ENCODE peak calls at places on chromosomes 2 and 18, in six cellular contexts. One of them, this sample, is unnamed.

GRCh38 chr18:30971338-30971956 is 71.1 kb downstream of the DSC3 start:
- DNase-seq in GM12891: no peak
- DNase-seq in H1: no peak
- DNase-seq in GM12878: no peak
- DNase-seq in HepG2: peak
- DNase-seq in K562: peak
- DNase-seq in this sample: no peak

GRCh38 chr18:36352384-36352783 is 54.9 kb downstream of the FHOD3 start:
- DNase-seq in GM12891: no peak
- DNase-seq in H1: no peak
- DNase-seq in GM12878: no peak
- DNase-seq in HepG2: no peak
- DNase-seq in K562: no peak
- DNase-seq in this sample: no peak

GRCh38 chr18:63099848-63100625 is 219.5 kb downstream of the BCL2 start:
- DNase-seq in GM12891: no peak
- DNase-seq in H1: no peak
- DNase-seq in GM12878: peak
- DNase-seq in HepG2: no peak
- DNase-seq in K562: no peak
- DNase-seq in this sample: no peak

GRCh38 chr2:239908308-239908707 is 116.8 kb downstream of the NDUFA10 start:
- DNase-seq in GM12891: no peak
- DNase-seq in H1: no peak
- DNase-seq in GM12878: no peak
- DNase-seq in HepG2: no peak
- DNase-seq in K562: no peak
- DNase-seq in this sample: no peak

GRCh38 chr18:49944681-49945080 is 131.3 kb upstream of the ACAA2 start:
- DNase-seq in GM12891: no peak
- DNase-seq in H1: no peak
- DNase-seq in GM12878: no peak
- DNase-seq in HepG2: no peak
- DNase-seq in K562: peak
- DNase-seq in this sample: no peak

GRCh38 chr2:77028032-77028600 is 494.1 kb downstream of the LRRTM4 start:
- DNase-seq in GM12891: no peak
- DNase-seq in H1: no peak
- DNase-seq in GM12878: no peak
- DNase-seq in HepG2: peak
- DNase-seq in K562: no peak
- DNase-seq in this sample: no peak

GRCh38 chr2:215332876-215333600 is 21.2 kb downstream of the ATIC start:
- DNase-seq in GM12891: no peak
- DNase-seq in H1: no peak
- DNase-seq in GM12878: peak
- DNase-seq in HepG2: no peak
- DNase-seq in K562: no peak
- DNase-seq in this sample: no peak

GRCh38 chr2:201319511-201319910 is 37.6 kb downstream of the FLACC1 start:
- DNase-seq in GM12891: no peak
- DNase-seq in H1: no peak
- DNase-seq in GM12878: no peak
- DNase-seq in HepG2: no peak
- DNase-seq in K562: no peak
- DNase-seq in this sample: no peak

GRCh38 chr2:85674417-85674816 is 6.4 kb upstream of the SFTPB start:
- DNase-seq in GM12891: no peak
- DNase-seq in H1: no peak
- DNase-seq in GM12878: no peak
- DNase-seq in HepG2: no peak
- DNase-seq in K562: no peak
- DNase-seq in this sample: no peak

GRCh38 chr18:73881396-73881795 is 266.2 kb downstream of the FBXO15 start:
- DNase-seq in GM12891: no peak
- DNase-seq in H1: no peak
- DNase-seq in GM12878: no peak
- DNase-seq in HepG2: no peak
- DNase-seq in K562: no peak
- DNase-seq in this sample: no peak

GRCh38 chr2:109454764-109455394 is 158.9 kb downstream of the SEPTIN10 start:
- DNase-seq in GM12891: no peak
- DNase-seq in H1: no peak
- DNase-seq in GM12878: no peak
- DNase-seq in HepG2: no peak
- DNase-seq in K562: no peak
- DNase-seq in this sample: no peak

GRCh38 chr2:69345434-69345833 is 41.6 kb downstream of the GFPT1 start:
- DNase-seq in GM12891: no peak
- DNase-seq in H1: no peak
- DNase-seq in GM12878: no peak
- DNase-seq in HepG2: peak
- DNase-seq in K562: no peak
- DNase-seq in this sample: no peak

GRCh38 chr18:69444221-69444620 is 43.5 kb downstream of the DOK6 start:
- DNase-seq in GM12891: no peak
- DNase-seq in H1: no peak
- DNase-seq in GM12878: no peak
- DNase-seq in HepG2: no peak
- DNase-seq in K562: no peak
- DNase-seq in this sample: no peak

GRCh38 chr2:9052821-9053533 is 49.5 kb upstream of the MBOAT2 start:
- DNase-seq in GM12891: no peak
- DNase-seq in H1: no peak
- DNase-seq in GM12878: no peak
- DNase-seq in HepG2: no peak
- DNase-seq in K562: peak
- DNase-seq in this sample: no peak

GRCh38 chr2:102142829-102143449 is 393 bp downstream of the IL1R1 start:
- DNase-seq in GM12891: no peak
- DNase-seq in H1: peak
- DNase-seq in GM12878: no peak
- DNase-seq in HepG2: peak
- DNase-seq in K562: peak
- DNase-seq in this sample: no peak

GRCh38 chr2:102140367-102140766 is 2.2 kb upstream of the IL1R1 start:
- DNase-seq in GM12891: no peak
- DNase-seq in H1: no peak
- DNase-seq in GM12878: no peak
- DNase-seq in HepG2: no peak
- DNase-seq in K562: no peak
- DNase-seq in this sample: no peak

GRCh38 chr2:102141011-102141914 is 1.3 kb upstream of the IL1R1 start:
- DNase-seq in GM12891: no peak
- DNase-seq in H1: peak
- DNase-seq in GM12878: no peak
- DNase-seq in HepG2: no peak
- DNase-seq in K562: no peak
- DNase-seq in this sample: no peak

GRCh38 chr2:102143450-102143985 is 972 bp downstream of the IL1R1 start:
- DNase-seq in GM12891: no peak
- DNase-seq in H1: no peak
- DNase-seq in GM12878: no peak
- DNase-seq in HepG2: peak
- DNase-seq in K562: peak
- DNase-seq in this sample: no peak

DNA sequence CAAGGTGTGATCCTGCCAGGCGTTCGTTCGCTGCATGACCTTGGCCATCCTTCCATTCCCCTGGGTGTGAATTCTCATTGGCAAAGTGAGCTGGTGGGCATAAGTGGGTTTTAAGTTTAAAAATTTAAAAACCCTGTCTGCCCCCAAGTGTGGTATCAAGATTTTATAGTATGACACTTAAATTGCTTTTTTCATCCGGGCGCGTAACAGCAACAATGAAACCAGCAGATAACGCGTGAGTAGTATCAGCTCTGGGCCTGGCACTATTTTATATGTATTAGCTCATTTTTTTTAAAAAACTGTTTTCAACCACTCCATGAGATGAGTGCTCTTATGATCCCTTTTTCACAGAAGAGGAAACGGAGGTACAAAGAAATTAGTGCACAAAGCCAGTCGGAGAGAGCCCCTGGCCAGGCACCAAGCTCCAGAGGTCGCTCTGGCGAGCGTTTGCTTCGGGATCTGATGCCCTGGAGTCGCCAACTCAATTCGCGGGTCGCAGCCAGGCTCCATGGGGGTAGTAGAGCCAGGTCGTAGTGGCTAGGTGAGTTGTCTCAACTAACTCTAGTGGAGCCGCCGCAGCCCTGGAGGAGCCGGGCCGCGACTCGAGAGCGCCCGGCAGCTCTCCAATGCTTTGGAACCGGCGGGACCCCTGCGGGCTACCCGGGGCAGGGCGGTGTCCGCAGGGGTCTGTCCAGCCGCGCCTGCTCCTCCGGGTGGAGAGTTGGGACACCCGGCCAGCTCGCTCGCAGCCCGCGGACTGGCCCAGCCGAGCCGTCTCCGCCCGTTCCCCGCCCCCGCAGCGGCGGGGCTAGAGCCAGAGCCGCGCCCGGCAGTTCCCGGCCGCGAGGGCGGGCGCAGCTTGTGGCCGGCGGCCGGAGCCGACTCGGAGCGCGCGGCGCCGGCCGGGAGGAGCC is at the start of gene IL1R1:
- DNase-seq in GM12891: peak
- DNase-seq in H1: peak
- DNase-seq in GM12878: no peak
- DNase-seq in HepG2: peak
- DNase-seq in K562: peak
- DNase-seq in this sample: no peak
- TF ChIP-seq POLR2A in GM12891: no peak
- TF ChIP-seq POLR2A in H1: no peak
- TF ChIP-seq POLR2A in GM12878: no peak
- TF ChIP-seq POLR2A in HepG2: peak
- TF ChIP-seq POLR2A in K562: no peak
- TF ChIP-seq POLR2A in this sample: no peak

GRCh38 chr18:8616026-8616401 is 6.8 kb downstream of the RAB12 start:
- DNase-seq in GM12891: no peak
- DNase-seq in H1: no peak
- DNase-seq in GM12878: no peak
- DNase-seq in HepG2: peak
- DNase-seq in K562: no peak
- DNase-seq in this sample: no peak
- TF ChIP-seq TAF1 in GM12891: no peak
- TF ChIP-seq TAF1 in H1: no peak
- TF ChIP-seq TAF1 in GM12878: no peak
- TF ChIP-seq TAF1 in HepG2: no peak
- TF ChIP-seq TAF1 in K562: no peak
- TF ChIP-seq TAF1 in this sample: no peak

DNA sequence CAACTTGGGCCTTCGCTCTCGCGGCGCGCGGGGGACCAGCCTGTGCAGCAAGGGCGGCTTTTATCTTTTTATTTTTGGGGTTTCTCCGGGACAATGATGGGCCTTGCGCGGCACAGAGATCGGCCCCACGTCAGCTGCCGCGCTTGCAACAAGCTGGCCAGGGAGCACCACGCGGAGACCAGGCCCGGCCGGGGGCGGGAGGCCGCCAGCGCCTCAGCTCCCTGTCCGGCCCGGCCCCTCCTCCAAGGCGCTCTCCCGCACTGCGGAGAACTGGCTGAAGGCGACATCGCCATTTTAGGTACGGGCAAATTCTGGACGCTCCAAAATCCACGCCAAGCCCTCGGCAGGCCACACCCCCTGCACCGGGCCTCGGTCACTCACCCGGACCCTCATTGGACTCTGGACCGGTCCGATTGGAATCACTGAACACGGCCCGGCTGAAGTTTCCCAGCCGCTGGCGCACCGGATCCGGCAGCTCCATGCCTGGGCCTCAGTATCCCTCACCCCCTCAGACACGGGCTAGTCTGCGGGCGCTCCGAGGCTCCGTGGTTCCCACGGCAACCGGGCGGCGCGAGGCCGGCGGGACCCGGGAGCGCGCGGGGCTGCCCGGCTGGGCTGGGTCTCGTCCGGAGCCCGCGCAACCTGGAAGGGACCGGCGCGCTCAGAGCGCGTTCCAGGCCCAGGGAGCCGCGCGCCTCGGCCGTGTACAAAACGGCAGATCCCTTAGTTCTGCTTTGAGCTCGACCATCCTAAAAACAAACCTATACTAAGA is at the start of gene TMEM17:
- DNase-seq in GM12891: peak
- DNase-seq in H1: peak
- DNase-seq in GM12878: peak
- DNase-seq in HepG2: no peak
- DNase-seq in K562: peak
- DNase-seq in this sample: peak
- TF ChIP-seq POLR2AphosphoS5 in GM12891: no peak
- TF ChIP-seq POLR2AphosphoS5 in H1: peak
- TF ChIP-seq POLR2AphosphoS5 in GM12878: no peak
- TF ChIP-seq POLR2AphosphoS5 in HepG2: no peak
- TF ChIP-seq POLR2AphosphoS5 in K562: no peak
- TF ChIP-seq POLR2AphosphoS5 in this sample: peak

GRCh38 chr18:9612215-9612830 is 2.0 kb downstream of the PPP4R1 start:
- DNase-seq in GM12891: no peak
- DNase-seq in H1: no peak
- DNase-seq in GM12878: no peak
- DNase-seq in HepG2: peak
- DNase-seq in K562: peak
- DNase-seq in this sample: no peak

GRCh38 chr18:9614401-9615279 is at the start of gene PPP4R1:
- DNase-seq in GM12891: peak
- DNase-seq in H1: peak
- DNase-seq in GM12878: no peak
- DNase-seq in HepG2: peak
- DNase-seq in K562: peak
- DNase-seq in this sample: peak

GRCh38 chr18:9612989-9613388 is 1.4 kb downstream of the PPP4R1 start:
- DNase-seq in GM12891: no peak
- DNase-seq in H1: no peak
- DNase-seq in GM12878: no peak
- DNase-seq in HepG2: no peak
- DNase-seq in K562: peak
- DNase-seq in this sample: no peak

GRCh38 chr18:9615280-9615797 is 980 bp upstream of the PPP4R1 start:
- DNase-seq in GM12891: no peak
- DNase-seq in H1: no peak
- DNase-seq in GM12878: no peak
- DNase-seq in HepG2: no peak
- DNase-seq in K562: peak
- DNase-seq in this sample: no peak

DNA sequence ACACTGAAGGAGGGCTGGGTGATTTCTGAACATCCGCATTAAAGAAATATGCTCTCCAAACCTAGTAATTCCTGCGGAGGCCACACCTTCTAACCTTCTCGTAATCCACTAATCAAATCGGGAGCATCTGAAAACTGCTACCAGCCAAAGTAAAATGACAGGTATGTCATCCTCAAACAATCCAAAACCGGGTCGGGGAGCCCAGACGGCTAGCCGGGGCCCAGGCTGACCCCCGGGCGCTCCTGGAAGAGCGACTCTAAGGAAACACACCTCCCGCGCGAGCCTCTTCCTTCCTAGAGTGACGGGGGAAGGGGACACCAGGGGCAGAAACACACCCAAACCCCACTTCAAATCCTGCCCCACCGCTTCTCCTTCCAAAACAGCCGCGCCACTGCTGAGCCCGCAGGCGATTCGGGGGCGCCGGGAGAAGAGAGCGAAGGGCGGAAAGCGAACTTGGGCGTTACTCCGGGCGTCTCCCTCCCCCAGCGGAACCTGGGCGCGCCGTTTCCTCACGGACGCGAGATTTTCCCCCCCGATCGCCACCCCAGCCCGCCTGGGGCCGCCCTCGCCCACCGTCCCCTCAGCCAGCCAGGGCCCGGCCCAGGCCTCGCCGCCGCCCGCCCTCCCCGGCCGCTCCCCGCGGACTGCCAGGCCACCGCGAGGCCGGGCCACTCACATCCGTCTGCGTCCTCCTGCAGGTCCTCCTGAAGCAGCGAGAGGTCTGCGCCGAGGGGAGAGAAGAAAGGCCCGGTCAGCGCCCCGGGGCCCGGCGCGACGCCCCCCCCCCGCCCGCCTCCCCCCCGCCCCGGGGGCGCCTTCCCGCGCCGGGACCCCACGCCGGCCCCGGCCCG is 584 bp downstream of the PPP4R1 start:
- DNase-seq in GM12891: peak
- DNase-seq in H1: peak
- DNase-seq in GM12878: no peak
- DNase-seq in HepG2: peak
- DNase-seq in K562: peak
- DNase-seq in this sample: peak
- TF ChIP-seq POLR2A in GM12891: no peak
- TF ChIP-seq POLR2A in H1: peak
- TF ChIP-seq POLR2A in GM12878: peak
- TF ChIP-seq POLR2A in HepG2: no peak
- TF ChIP-seq POLR2A in K562: peak
- TF ChIP-seq POLR2A in this sample: peak

This sample was measured in GM12892.